ENCODE peak calls at places on chromosomes 2 and 18, in four cellular contexts. J is WTC11; C is activated gamma-delta T cell treated with anti-CD3 and anti-CD28 coated beads, Interleukin-2, amount 50 U/mL, for 16 hours; B is activated effector memory CD4-positive, alpha-beta T cell treated with Interleukin-2 at 50 U/mL for 16 hours. A is an unnamed sample.

GRCh38 chr18:8050616-8051314 is 483.6 kb downstream of the PTPRM start:
- DNase-seq in B (no peak), J (no peak), C (no peak), A (no peak)

GRCh38 chr2:383888-384287 is 96.0 kb upstream of the ALKAL2 start:
- DNase-seq in B (no peak), J (no peak), C (no peak), A (no peak)

GRCh38 chr2:8149985-8150547 is 531.8 kb upstream of the ID2 start:
- DNase-seq in C (no peak), B (no peak), J (no peak), A (no peak)

GRCh38 chr2:128317186-128317897 is 1.3 kb downstream of the HS6ST1 start:
- DNase-seq in J (peak; percentile 65), B (no peak), C (no peak), A (no peak)

GRCh38 chr2:142075826-142076225 is 55.0 kb downstream of the LRP1B start:
- DNase-seq in C (no peak), B (no peak), J (no peak), A (no peak)

GRCh38 chr2:127161176-127162136 is 54.5 kb upstream of the BIN1 start:
- DNase-seq in B (no peak), C (no peak), J (no peak), A (no peak)

GRCh38 chr2:15127251-15127650 is 433.9 kb downstream of the NBAS start:
- DNase-seq in C (no peak), B (no peak), J (no peak), A (no peak)

GRCh38 chr2:180907731-180908130 is 72.7 kb upstream of the UBE2E3 start:
- DNase-seq in B (no peak), C (no peak), J (no peak), A (no peak)

GRCh38 chr18:43879350-43879749 is 602.1 kb upstream of the SYT4 start:
- DNase-seq in B (no peak), J (no peak), C (no peak), A (no peak)

GRCh38 chr2:195769975-195770374 is 112.9 kb downstream of the SLC39A10 start:
- DNase-seq in C (no peak), B (no peak), J (no peak), A (no peak)

GRCh38 chr2:14492920-14493503 is 139.5 kb upstream of the LRATD1 start:
- DNase-seq in J (no peak), C (no peak), B (no peak), A (no peak)

GRCh38 chr2:33104052-33104623 is 157.4 kb downstream of the LTBP1 start:
- DNase-seq in C (no peak), B (no peak), J (no peak), A (no peak)

GRCh38 chr18:13823707-13824395 is at the start of gene MC5R:
- DNase-seq in B (peak; percentile 52), C (peak; percentile 51), J (peak; percentile 82), A (peak; percentile 19)

GRCh38 chr18:24600076-24600654 is 139.7 kb downstream of the HRH4 start:
- DNase-seq in B (no peak), J (no peak), C (no peak), A (no peak)

GRCh38 chr2:117523267-117523666 is 291.2 kb upstream of the DDX18 start:
- DNase-seq in C (no peak), B (no peak), J (no peak), A (no peak)

GRCh38 chr2:54531558-54531957 is 75.4 kb downstream of the SPTBN1 start:
- DNase-seq in B (no peak), C (no peak), J (no peak), A (no peak)

GRCh38 chr2:86011449-86011941 is 94.2 kb downstream of the POLR1A start:
- DNase-seq in J (no peak), B (no peak), C (no peak), A (no peak)

GRCh38 chr2:26274058-26274613 is 29.4 kb downstream of the HADHB start:
- DNase-seq in B (no peak), C (no peak), J (no peak), A (no peak)

GRCh38 chr2:43023791-43024514 is 202.5 kb downstream of the ZFP36L2 start:
- DNase-seq in B (no peak), J (no peak), C (no peak), A (no peak)

GRCh38 chr2:239192975-239193374 is 207.8 kb downstream of the HDAC4 start:
- DNase-seq in B (no peak), C (no peak), J (no peak), A (no peak)

GRCh38 chr2:159755788-159756187 is 42.2 kb downstream of the CD302 start:
- DNase-seq in J (no peak), B (no peak), C (peak; percentile 11), A (no peak)

GRCh38 chr2:8647462-8647857 is 34.4 kb upstream of the ID2 start:
- DNase-seq in C (no peak), B (no peak), J (no peak), A (no peak)

GRCh38 chr18:9952633-9953416 is 39.0 kb downstream of the VAPA start:
- DNase-seq in J (no peak), C (no peak), B (no peak), A (no peak)

GRCh38 chr2:174688079-174688478 is 76.2 kb downstream of the CHRNA1 start:
- DNase-seq in C (no peak), B (no peak), J (no peak), A (no peak)

GRCh38 chr2:210623506-210623905 is 67.1 kb downstream of the CPS1 start:
- DNase-seq in B (no peak), C (no peak), J (no peak), A (no peak)

GRCh38 chr2:237421542-237422047 is 7.6 kb upstream of the COL6A3 start:
- DNase-seq in J (peak; percentile 90), C (peak; percentile 71), B (peak; percentile 64), A (peak; percentile 52)

A was measured in T-helper 22 cell.